ENCODE peak calls at places on chromosome 10, in eight cellular contexts. One of them, this sample, is unnamed.

GRCh38 chr10:91864099-91864498 is 45.2 kb downstream of the FGFBP3 start:
- DNase-seq in K562: no peak
- DNase-seq in SJSA1: no peak
- DNase-seq in left cardiac atrium: no peak
- DNase-seq in WERI-Rb-1: no peak
- DNase-seq in NCI-H1105 treated with DMSO at 0.1 percent for 48 hours: no peak
- DNase-seq in HCT116: no peak
- DNase-seq in H1: no peak
- DNase-seq in this sample: no peak

GRCh38 chr10:2222631-2223030 is 485.3 kb upstream of the ADARB2 start:
- DNase-seq in K562: no peak
- DNase-seq in SJSA1: no peak
- DNase-seq in left cardiac atrium: no peak
- DNase-seq in WERI-Rb-1: no peak
- DNase-seq in NCI-H1105 treated with DMSO at 0.1 percent for 48 hours: no peak
- DNase-seq in HCT116: no peak
- DNase-seq in H1: no peak
- DNase-seq in this sample: no peak

GRCh38 chr10:67763499-67764011 is 67.6 kb upstream of the CTNNA3 start:
- DNase-seq in K562: no peak
- DNase-seq in SJSA1: peak
- DNase-seq in left cardiac atrium: peak
- DNase-seq in WERI-Rb-1: peak
- DNase-seq in NCI-H1105 treated with DMSO at 0.1 percent for 48 hours: peak
- DNase-seq in HCT116: no peak
- DNase-seq in H1: peak
- DNase-seq in this sample: peak

GRCh38 chr10:132876967-132877366 is 65.4 kb downstream of the CFAP46 start:
- DNase-seq in K562: no peak
- DNase-seq in SJSA1: no peak
- DNase-seq in left cardiac atrium: no peak
- DNase-seq in WERI-Rb-1: no peak
- DNase-seq in NCI-H1105 treated with DMSO at 0.1 percent for 48 hours: no peak
- DNase-seq in HCT116: no peak
- DNase-seq in H1: no peak
- DNase-seq in this sample: no peak

GRCh38 chr10:6473430-6473829 is 106.6 kb downstream of the PRKCQ start:
- DNase-seq in K562: peak
- DNase-seq in SJSA1: no peak
- DNase-seq in left cardiac atrium: no peak
- DNase-seq in WERI-Rb-1: no peak
- DNase-seq in NCI-H1105 treated with DMSO at 0.1 percent for 48 hours: no peak
- DNase-seq in HCT116: no peak
- DNase-seq in H1: no peak
- DNase-seq in this sample: no peak

GRCh38 chr10:124744688-124745055 is 494 bp upstream of the FAM53B start:
- DNase-seq in K562: no peak
- DNase-seq in SJSA1: peak
- DNase-seq in left cardiac atrium: no peak
- DNase-seq in WERI-Rb-1: no peak
- DNase-seq in NCI-H1105 treated with DMSO at 0.1 percent for 48 hours: no peak
- DNase-seq in HCT116: peak
- DNase-seq in H1: no peak
- DNase-seq in this sample: no peak

GRCh38 chr10:89391882-89392756 is at the start of gene IFIT1:
- DNase-seq in K562: peak
- DNase-seq in SJSA1: peak
- DNase-seq in left cardiac atrium: no peak
- DNase-seq in WERI-Rb-1: no peak
- DNase-seq in NCI-H1105 treated with DMSO at 0.1 percent for 48 hours: peak
- DNase-seq in HCT116: peak
- DNase-seq in H1: no peak
- DNase-seq in this sample: no peak

GRCh38 chr10:124221356-124222297 is 128.2 kb upstream of the CHST15 start:
- DNase-seq in K562: no peak
- DNase-seq in SJSA1: no peak
- DNase-seq in left cardiac atrium: no peak
- DNase-seq in WERI-Rb-1: no peak
- DNase-seq in NCI-H1105 treated with DMSO at 0.1 percent for 48 hours: no peak
- DNase-seq in HCT116: no peak
- DNase-seq in H1: no peak
- DNase-seq in this sample: peak

GRCh38 chr10:118036281-118036875 is 10.4 kb downstream of the RAB11FIP2 start:
- DNase-seq in K562: no peak
- DNase-seq in SJSA1: no peak
- DNase-seq in left cardiac atrium: no peak
- DNase-seq in WERI-Rb-1: no peak
- DNase-seq in NCI-H1105 treated with DMSO at 0.1 percent for 48 hours: no peak
- DNase-seq in HCT116: no peak
- DNase-seq in H1: no peak
- DNase-seq in this sample: no peak

GRCh38 chr10:61804414-61804813 is 97.1 kb upstream of the ARID5B start:
- DNase-seq in K562: peak
- DNase-seq in SJSA1: no peak
- DNase-seq in left cardiac atrium: no peak
- DNase-seq in WERI-Rb-1: no peak
- DNase-seq in NCI-H1105 treated with DMSO at 0.1 percent for 48 hours: no peak
- DNase-seq in HCT116: no peak
- DNase-seq in H1: no peak
- DNase-seq in this sample: no peak

GRCh38 chr10:76311752-76312699 is 880.6 kb downstream of the LRMDA start:
- DNase-seq in K562: peak
- DNase-seq in SJSA1: no peak
- DNase-seq in left cardiac atrium: peak
- DNase-seq in WERI-Rb-1: peak
- DNase-seq in NCI-H1105 treated with DMSO at 0.1 percent for 48 hours: peak
- DNase-seq in HCT116: peak
- DNase-seq in H1: no peak
- DNase-seq in this sample: no peak

GRCh38 chr10:55091691-55092328 is 290.8 kb upstream of the PCDH15 start:
- DNase-seq in K562: peak
- DNase-seq in SJSA1: no peak
- DNase-seq in left cardiac atrium: no peak
- DNase-seq in WERI-Rb-1: no peak
- DNase-seq in NCI-H1105 treated with DMSO at 0.1 percent for 48 hours: peak
- DNase-seq in HCT116: no peak
- DNase-seq in H1: no peak
- DNase-seq in this sample: no peak

GRCh38 chr10:17025444-17026295 is 103.9 kb downstream of the CUBN start:
- DNase-seq in K562: peak
- DNase-seq in SJSA1: peak
- DNase-seq in left cardiac atrium: peak
- DNase-seq in WERI-Rb-1: no peak
- DNase-seq in NCI-H1105 treated with DMSO at 0.1 percent for 48 hours: no peak
- DNase-seq in HCT116: peak
- DNase-seq in H1: no peak
- DNase-seq in this sample: no peak

GRCh38 chr10:9634466-9634865 is 1383.2 kb upstream of the CELF2 start:
- DNase-seq in K562: no peak
- DNase-seq in SJSA1: no peak
- DNase-seq in left cardiac atrium: no peak
- DNase-seq in WERI-Rb-1: no peak
- DNase-seq in NCI-H1105 treated with DMSO at 0.1 percent for 48 hours: no peak
- DNase-seq in HCT116: no peak
- DNase-seq in H1: no peak
- DNase-seq in this sample: no peak

GRCh38 chr10:14751576-14752330 is 22.9 kb downstream of the FAM107B start:
- DNase-seq in K562: no peak
- DNase-seq in SJSA1: no peak
- DNase-seq in left cardiac atrium: peak
- DNase-seq in WERI-Rb-1: peak
- DNase-seq in NCI-H1105 treated with DMSO at 0.1 percent for 48 hours: no peak
- DNase-seq in HCT116: no peak
- DNase-seq in H1: no peak
- DNase-seq in this sample: peak

GRCh38 chr10:127694580-127695193 is 42.3 kb upstream of the FOXI2 start:
- DNase-seq in K562: peak
- DNase-seq in SJSA1: peak
- DNase-seq in left cardiac atrium: no peak
- DNase-seq in WERI-Rb-1: peak
- DNase-seq in NCI-H1105 treated with DMSO at 0.1 percent for 48 hours: no peak
- DNase-seq in HCT116: peak
- DNase-seq in H1: peak
- DNase-seq in this sample: no peak

GRCh38 chr10:58651040-58651439 is 138.4 kb downstream of the BICC1 start:
- DNase-seq in K562: no peak
- DNase-seq in SJSA1: peak
- DNase-seq in left cardiac atrium: no peak
- DNase-seq in WERI-Rb-1: no peak
- DNase-seq in NCI-H1105 treated with DMSO at 0.1 percent for 48 hours: peak
- DNase-seq in HCT116: no peak
- DNase-seq in H1: no peak
- DNase-seq in this sample: no peak

This sample was measured in heart right ventricle.